ENCODE peak calls at places on chromosomes 4 and X, in four cellular contexts. K, X, W and L are unnamed samples.

GRCh38 chr4:52001616-52002015 is 18.5 kb downstream of the LRRC66 start:
- DNase-seq in K (no peak), X (no peak), W (no peak), L (no peak)

GRCh38 chrX:9072281-9072680 is 38.4 kb upstream of the FAM9B start:
- DNase-seq in X (no peak), K (peak; percentile 32), W (no peak), L (no peak)

GRCh38 chr4:108068422-108068821 is 78.7 kb downstream of the HADH start:
- DNase-seq in K (no peak), X (no peak), W (no peak), L (no peak)

GRCh38 chr4:38154681-38155588 is 194.7 kb downstream of the PTTG2 start:
- DNase-seq in K (peak; percentile 40), X (no peak), W (peak; percentile 77), L (no peak)

GRCh38 chr4:32735856-32736590 is 2015.9 kb downstream of the PCDH7 start:
- DNase-seq in K (no peak), W (no peak), X (no peak), L (no peak)

GRCh38 chrX:109889289-109890006 is 113.5 kb upstream of the TMEM164 start:
- DNase-seq in W (no peak), K (peak; percentile 29), X (peak; percentile 68), L (no peak)

GRCh38 chr4:77043507-77044131 is 32.2 kb downstream of the CCNI start:
- DNase-seq in K (peak; percentile 22), X (no peak), W (no peak), L (no peak)

GRCh38 chrX:16771483-16772398 is 14.5 kb upstream of the TXLNG start:
- DNase-seq in W (no peak), K (no peak), X (no peak), L (no peak)

GRCh38 chr4:93776386-93777080 is 52.0 kb upstream of the ATOH1 start:
- DNase-seq in K (no peak), X (no peak), W (no peak), L (no peak)

GRCh38 chrX:15744181-15744867 is 6.3 kb downstream of the CA5B start:
- DNase-seq in X (no peak), K (no peak), W (peak; percentile 55), L (no peak)

GRCh38 chrX:129540725-129541184 is 696 bp downstream of the OCRL start:
- DNase-seq in X (no peak), W (peak; percentile 34), K (peak; percentile 14), L (no peak)

GRCh38 chr4:76430519-76431388 is 4.3 kb upstream of the SHROOM3 start:
- DNase-seq in K (peak; percentile 51), X (no peak), W (no peak), L (no peak)

GRCh38 chrX:7055386-7056137 is 92.0 kb upstream of the STS start:
- DNase-seq in W (no peak), K (no peak), X (no peak), L (no peak)

GRCh38 chr4:39498724-39499014 is 28.6 kb downstream of the UGDH start:
- DNase-seq in X (no peak), W (no peak), K (no peak), L (no peak)

GRCh38 chrX:107686792-107687191 is 58.5 kb downstream of the PRPS1 start:
- DNase-seq in K (no peak), W (no peak), X (no peak), L (no peak)

GRCh38 chrX:8731579-8732395 is at the start of gene ANOS1:
- DNase-seq in X (no peak), K (no peak), W (peak; percentile 81), L (no peak)

GRCh38 chr4:25965629-25966028 is 51.6 kb downstream of the SMIM20 start:
- DNase-seq in K (no peak), X (no peak), W (no peak), L (no peak)

GRCh38 chrX:17266171-17266570 is 108.8 kb upstream of the NHS start:
- DNase-seq in K (no peak), X (no peak), W (no peak), L (no peak)

GRCh38 chr4:87896020-87896621 is 63.4 kb downstream of the MEPE start:
- DNase-seq in X (no peak), K (peak; percentile 61), W (no peak), L (no peak)

GRCh38 chr4:74527049-74527448 is 82.1 kb downstream of the AREG start:
- DNase-seq in W (no peak), X (no peak), K (no peak), L (no peak)

GRCh38 chr4:31518796-31519250 is 798.7 kb downstream of the PCDH7 start:
- DNase-seq in X (no peak), W (no peak), K (peak; percentile 10), L (no peak)

GRCh38 chrX:308821-309520 is 9.6 kb downstream of the GTPBP6 start:
- DNase-seq in X (no peak), W (peak; percentile 29), K (no peak), L (no peak)

GRCh38 chr4:169070071-169070894 is 60.2 kb upstream of the CBR4 start:
- DNase-seq in X (no peak), K (peak; percentile 76), W (peak; percentile 46), L (no peak)

GRCh38 chr4:145839151-145839550 is 99.5 kb downstream of the ZNF827 start:
- DNase-seq in W (no peak), X (no peak), K (no peak), L (no peak)

GRCh38 chrX:37785569-37785968 is 5.7 kb downstream of the CYBB start:
- DNase-seq in K (no peak), W (no peak), X (no peak), L (no peak)

GRCh38 chr4:152515678-152516077 is 20.2 kb downstream of the FBXW7 start:
- DNase-seq in X (no peak), W (no peak), K (peak; percentile 59), L (no peak)

GRCh38 chr4:100525689-100526088 is 7.9 kb upstream of the EMCN start:
- DNase-seq in W (no peak), X (no peak), K (no peak), L (no peak)

GRCh38 chrX:115561605-115562491 is 874 bp downstream of the PLS3 start:
- DNase-seq in W (peak; percentile 56), K (peak; percentile 61), X (no peak), L (no peak)